ENCODE peak calls at places on chromosomes 6 and 20, in five cellular contexts. J is ovary, F is heart left ventricle, I is amniotic stem cell, G is A549. B is an unnamed sample.

GRCh38 chr6:28884423-28885148 is 39.2 kb downstream of the TRIM27 start:
- DNase-seq in J (no peak), F (no peak), I (no peak), G (no peak), B (no peak)

GRCh38 chr6:156258981-156259380 is 518.2 kb upstream of the ARID1B start:
- DNase-seq in J (no peak), F (no peak), I (no peak), G (no peak), B (no peak)

GRCh38 chr6:151036869-151037680 is 171.6 kb downstream of the MTHFD1L start:
- DNase-seq in J (no peak), F (no peak), I (no peak), G (no peak), B (peak; percentile 69)

GRCh38 chr20:46316984-46317684 is 8.8 kb upstream of the CDH22 start:
- DNase-seq in J (no peak), F (no peak), I (no peak), G (no peak), B (no peak)

GRCh38 chr6:118810420-118811027 is 83.4 kb upstream of the ASF1A start:
- DNase-seq in J (no peak), F (no peak), I (no peak), G (no peak), B (no peak)

GRCh38 chr6:22526753-22527152 is 42.6 kb upstream of the HDGFL1 start:
- DNase-seq in J (no peak), F (no peak), I (no peak), G (no peak), B (peak; percentile 12)

GRCh38 chr6:170110201-170111140 is 180.4 kb downstream of the DLL1 start:
- DNase-seq in J (peak; percentile 12), F (no peak), I (no peak), G (no peak), B (no peak)

GRCh38 chr20:47266847-47267515 is 89.5 kb downstream of the ZMYND8 start:
- DNase-seq in J (no peak), F (no peak), I (no peak), G (no peak), B (no peak)

GRCh38 chr20:4962257-4962855 is 39.0 kb downstream of the SLC23A2 start:
- DNase-seq in J (no peak), F (no peak), I (no peak), G (no peak), B (no peak)

GRCh38 chr6:28090902-28091586 is 10.7 kb downstream of the ZNF165 start:
- DNase-seq in J (peak; percentile 42), F (peak; percentile 63), I (no peak), G (no peak), B (no peak)

GRCh38 chr6:105713474-105714118 is 310.7 kb upstream of the PREP start:
- DNase-seq in J (no peak), F (no peak), I (no peak), G (no peak), B (no peak)

GRCh38 chr6:3616565-3617176 is 134.8 kb downstream of the PXDC1 start:
- DNase-seq in J (no peak), F (no peak), I (no peak), G (no peak), B (no peak)

GRCh38 chr6:157898169-157898568 is 75.1 kb downstream of the SNX9 start:
- DNase-seq in J (no peak), F (no peak), I (no peak), G (no peak), B (no peak)

GRCh38 chr6:154458565-154459475 is 51.7 kb downstream of the CNKSR3 start:
- DNase-seq in J (no peak), F (no peak), I (no peak), G (no peak), B (peak; percentile 68)

GRCh38 chr6:140071115-140071514 is 696.7 kb upstream of the CITED2 start:
- DNase-seq in J (no peak), F (no peak), I (peak; percentile 69), G (no peak), B (peak; percentile 91)

GRCh38 chr6:77470983-77471382 is 7.7 kb upstream of the HTR1B start:
- DNase-seq in J (no peak), F (no peak), I (no peak), G (no peak), B (peak; percentile 14)

GRCh38 chr6:20338160-20338559 is 63.5 kb upstream of the E2F3 start:
- DNase-seq in J (no peak), F (no peak), I (no peak), G (no peak), B (no peak)

GRCh38 chr20:61875996-61876395 is 189.7 kb downstream of the TAF4 start:
- DNase-seq in J (no peak), F (no peak), I (no peak), G (no peak), B (no peak)

GRCh38 chr6:42618686-42619085 is 54.9 kb downstream of the UBR2 start:
- DNase-seq in J (no peak), F (no peak), I (no peak), G (no peak), B (peak; percentile 78)

GRCh38 chr6:113190170-113190569 is 667.0 kb upstream of the MARCKS start:
- DNase-seq in J (no peak), F (no peak), I (no peak), G (no peak), B (no peak)

GRCh38 chr6:46032112-46032998 is 16.7 kb upstream of the CLIC5 start:
- DNase-seq in J (no peak), F (no peak), I (no peak), G (no peak), B (no peak)

GRCh38 chr6:39453236-39453635 is 130.7 kb upstream of the KCNK16 start:
- DNase-seq in J (no peak), F (no peak), I (no peak), G (no peak), B (peak; percentile 55)

GRCh38 chr20:9945406-9945805 is 89.4 kb upstream of the ANKEF1 start:
- DNase-seq in J (no peak), F (no peak), I (no peak), G (no peak), B (peak; percentile 71)

GRCh38 chr20:43137160-43137559 is 52.5 kb downstream of the PTPRT start:
- DNase-seq in J (no peak), F (no peak), I (no peak), G (no peak), B (no peak)

GRCh38 chr6:164216368-164216767 is 801.9 kb downstream of the QKI start:
- DNase-seq in J (no peak), F (no peak), I (no peak), G (no peak), B (no peak)

GRCh38 chr6:124535746-124536145 is 426.5 kb upstream of the RNF217 start:
- DNase-seq in J (peak; percentile 11), F (no peak), I (no peak), G (peak; percentile 1), B (peak; percentile 74)

GRCh38 chr6:139124887-139125672 is 9.8 kb upstream of the HECA start:
- DNase-seq in J (peak; percentile 48), F (peak; percentile 60), I (no peak), G (peak; percentile 9), B (peak; percentile 55)

GRCh38 chr6:67449602-67450001 is 1185.5 kb upstream of the ADGRB3 start:
- DNase-seq in J (no peak), F (no peak), I (no peak), G (no peak), B (no peak)

GRCh38 chr20:46584508-46584907 is 34.1 kb upstream of the OCSTAMP start:
- DNase-seq in J (no peak), F (no peak), I (no peak), G (no peak), B (no peak)

GRCh38 chr6:137928286-137928685 is 61.2 kb downstream of the TNFAIP3 start:
- DNase-seq in J (no peak), F (no peak), I (no peak), G (no peak), B (no peak)

B was measured in astrocyte.